ENCODE peak calls at places on chromosomes 13 and 19, in four cellular contexts. F is epithelial cell of esophagus, G is lower lobe of right lung, S is AG09319. D is an unnamed sample.
A peak's percentile ranks its signal among the peaks of the same experiment; 100 is the strongest.

GRCh38 chr13:84864341-84864740 is 934.9 kb downstream of the SLITRK6 start:
- DNase-seq in S (no peak), F (no peak), G (no peak), D (no peak)

GRCh38 chr13:40401911-40402776 is 264.3 kb downstream of the FOXO1 start:
- DNase-seq in F (peak; percentile 90), G (peak; percentile 95), S (peak; percentile 89), D (peak; percentile 93)

GRCh38 chr19:9570255-9570654 is 14.0 kb downstream of the ZNF121 start:
- DNase-seq in G (no peak), F (no peak), S (no peak), D (no peak)

GRCh38 chr13:103140001-103140671 is 73.9 kb upstream of the SLC10A2 start:
- DNase-seq in G (no peak), F (peak; percentile 64), S (no peak), D (no peak)

GRCh38 chr13:51315658-51316057 is 23.8 kb upstream of the SERPINE3 start:
- DNase-seq in F (no peak), G (no peak), S (no peak), D (no peak)

GRCh38 chr19:12806242-12807131 is at the start of gene RNASEH2A:
- DNase-seq in F (peak; percentile 94), S (peak; percentile 69), G (peak; percentile 94), D (no peak)

GRCh38 chr19:35531291-35531690 is 2.0 kb upstream of the GAPDHS start:
- DNase-seq in F (peak; percentile 64), G (no peak), S (no peak), D (no peak)

GRCh38 chr19:48400018-48400742 is 6.7 kb downstream of the GRIN2D start:
- DNase-seq in F (peak; percentile 74), S (no peak), G (peak; percentile 62), D (no peak)

GRCh38 chr13:42396501-42396900 is 124.5 kb downstream of the AKAP11 start:
- DNase-seq in S (no peak), G (no peak), F (no peak), D (no peak)

GRCh38 chr19:40613669-40614594 is 12.8 kb downstream of the LTBP4 start:
- DNase-seq in F (peak; percentile 92), G (peak; percentile 92), S (no peak), D (no peak)

GRCh38 chr19:4379383-4380253 is 20.7 kb downstream of the SH3GL1 start:
- DNase-seq in G (peak; percentile 81), F (peak; percentile 100), S (no peak), D (peak; percentile 43)

GRCh38 chr19:30662211-30662861 is 290.2 kb downstream of the ZNF536 start:
- DNase-seq in F (no peak), G (no peak), S (no peak), D (no peak)

GRCh38 chr19:5786593-5787551 is 2.3 kb upstream of the PRR22 start:
- DNase-seq in G (no peak), S (no peak), F (no peak), D (no peak)

GRCh38 chr13:30196025-30196424 is 111.3 kb downstream of the KATNAL1 start:
- DNase-seq in G (no peak), F (no peak), S (no peak), D (no peak)

GRCh38 chr13:61695147-61695546 is 279.5 kb upstream of the PCDH20 start:
- DNase-seq in S (no peak), G (no peak), F (peak; percentile 85), D (no peak)

GRCh38 chr13:99687728-99688397 is 186.6 kb downstream of the TM9SF2 start:
- DNase-seq in F (no peak), S (no peak), G (no peak), D (no peak)

GRCh38 chr19:41295506-41295905 is 14.5 kb upstream of the CCDC97 start:
- DNase-seq in G (no peak), F (no peak), S (no peak), D (no peak)

GRCh38 chr13:77465595-77466195 is 69.8 kb upstream of the SCEL start:
- DNase-seq in G (no peak), F (peak; percentile 64), S (no peak), D (no peak)

GRCh38 chr19:2186071-2186846 is 22.5 kb downstream of the DOT1L start:
- DNase-seq in S (peak; percentile 97), G (peak; percentile 83), F (no peak), D (no peak)

GRCh38 chr13:30872685-30873443 is 33.2 kb upstream of the MEDAG start:
- DNase-seq in S (peak; percentile 45), G (no peak), F (peak; percentile 50), D (peak; percentile 51)

GRCh38 chr13:21590231-21590630 is 13.7 kb downstream of the MICU2 start:
- DNase-seq in F (no peak), S (no peak), G (no peak), D (no peak)

GRCh38 chr19:39138221-39139211 is 12.9 kb downstream of the PAK4 start:
- DNase-seq in G (no peak), F (no peak), S (no peak), D (no peak)

GRCh38 chr13:94343243-94343585 is 136.3 kb downstream of the DCT start:
- DNase-seq in S (no peak), G (no peak), F (no peak), D (no peak)

GRCh38 chr13:110964229-110965037 is 49.6 kb upstream of the ANKRD10 start:
- DNase-seq in S (no peak), G (no peak), F (no peak), D (no peak)

GRCh38 chr19:7905298-7905697 is 1.6 kb downstream of the MAP2K7 start:
- DNase-seq in S (no peak), F (no peak), G (no peak), D (no peak)

GRCh38 chr19:51375504-51376221 is 3.2 kb upstream of the NKG7 start:
- DNase-seq in F (no peak), G (no peak), S (no peak), D (no peak)

GRCh38 chr13:40316301-40316700 is 350.1 kb downstream of the FOXO1 start:
- DNase-seq in F (no peak), S (no peak), G (no peak), D (no peak)

GRCh38 chr19:8904597-8904996 is 72.4 kb downstream of the MBD3L1 start:
- DNase-seq in G (no peak), F (no peak), S (no peak), D (no peak)

GRCh38 chr19:4083677-4084546 is 17.2 kb upstream of the ZBTB7A start:
- DNase-seq in S (no peak), F (no peak), G (peak; percentile 77), D (no peak)

GRCh38 chr19:1619094-1619439 is 13.8 kb upstream of the UQCR11 start:
- DNase-seq in G (no peak), S (no peak), F (no peak), D (no peak)

GRCh38 chr19:44202470-44202869 is 9.9 kb upstream of the ZNF227 start:
- DNase-seq in F (peak; percentile 39), S (no peak), G (no peak), D (no peak)

DNA sequence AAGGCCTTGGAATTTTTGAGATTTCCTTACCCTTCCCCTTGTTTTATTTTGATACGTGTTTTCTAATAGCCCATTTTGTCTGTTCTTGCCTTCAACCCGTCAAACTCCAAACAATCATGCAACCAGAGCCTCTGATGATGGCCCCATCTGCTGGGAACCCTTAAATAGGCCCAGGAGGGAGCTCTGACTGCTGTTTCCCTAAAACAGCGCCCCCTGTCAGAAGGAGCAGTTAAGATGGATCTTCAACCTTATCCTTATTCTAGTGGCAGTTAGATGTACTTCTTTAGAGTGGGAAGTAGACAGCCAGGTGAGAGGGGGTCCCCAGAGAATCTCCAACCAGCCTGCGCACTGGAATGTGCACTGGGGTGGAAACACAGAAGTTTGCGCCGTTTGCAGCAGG is 1031.0 kb upstream of the PCDH9 start:
- DNase-seq in G (no peak), S (no peak), F (peak; percentile 5), D (no peak)
- TF ChIP-seq CTCF in G (no peak), S (no peak), F (no peak), D (no peak)

DNA sequence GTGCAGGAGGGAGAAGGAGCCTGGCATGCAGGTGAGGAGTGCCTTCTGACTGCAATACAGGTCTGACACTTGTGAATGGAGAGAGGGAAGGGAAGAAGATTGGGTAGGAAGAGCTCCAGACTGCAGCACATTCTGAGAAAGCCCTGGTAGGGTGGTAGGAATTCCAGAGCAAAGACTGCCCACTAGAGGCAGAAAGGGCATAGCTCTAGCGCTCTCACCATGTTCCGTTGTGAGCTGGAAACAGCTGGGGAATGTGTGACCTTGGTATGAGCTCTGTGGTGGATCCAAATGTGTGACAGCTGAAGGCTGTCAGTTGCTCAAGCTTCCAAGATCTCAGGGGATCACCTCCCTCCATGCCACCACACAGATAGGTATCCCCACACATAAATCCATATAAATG is 2.9 kb upstream of the MTUS2 start:
- DNase-seq in S (no peak), G (no peak), F (no peak), D (no peak)
- TF ChIP-seq CTCF in S (no peak), G (no peak), F (no peak), D (no peak)

DNA sequence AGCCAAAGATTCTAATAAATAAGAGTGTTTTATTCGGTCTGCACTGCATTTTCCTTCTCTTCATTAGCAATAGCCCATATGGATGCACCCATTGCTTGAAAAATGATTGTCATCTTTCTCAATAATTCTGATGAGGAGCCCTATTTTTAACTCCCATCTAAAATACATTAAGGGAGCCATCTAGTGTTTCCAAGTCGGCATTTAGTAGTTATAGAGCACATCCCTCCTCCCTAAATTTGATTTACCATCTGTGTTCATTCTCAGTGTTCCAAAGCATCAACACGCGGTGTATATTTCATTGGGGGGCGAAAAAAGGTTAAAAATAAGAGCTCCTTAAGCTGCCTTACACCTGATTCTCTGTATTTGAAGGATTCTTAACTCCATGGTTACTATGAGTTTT is 119.2 kb upstream of the IPO5 start:
- DNase-seq in G (no peak), S (no peak), F (no peak), D (no peak)
- TF ChIP-seq CTCF in G (no peak), S (no peak), F (no peak), D (no peak)

GRCh38 chr19:21256722-21257121 is 72.5 kb downstream of the ZNF708 start:
- DNase-seq in S (no peak), F (peak; percentile 69), G (no peak), D (no peak)
- TF ChIP-seq CTCF in S (no peak), F (peak; percentile 58), G (peak; percentile 19), D (no peak)

DNA sequence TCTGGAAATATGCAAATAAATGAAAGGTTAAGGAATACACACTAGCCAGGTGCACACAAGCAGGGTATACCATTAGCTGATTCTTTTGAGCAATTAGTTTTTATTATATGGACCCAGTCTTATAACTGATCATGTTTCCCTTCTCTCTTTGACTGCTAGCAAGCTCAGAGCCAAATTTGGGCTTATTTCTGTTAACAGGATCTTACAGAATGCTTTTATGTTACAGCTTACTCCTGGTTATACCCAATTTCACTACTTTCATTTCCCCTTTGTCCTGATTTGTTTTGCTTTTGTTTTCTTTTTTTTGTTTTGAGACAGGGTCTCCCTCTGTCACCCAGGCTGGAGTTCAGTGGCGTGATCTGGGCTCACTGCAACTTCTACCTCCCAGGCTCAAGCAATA is 12.9 kb upstream of the TPT1 start:
- DNase-seq in F (no peak), S (no peak), G (no peak), D (no peak)
- TF ChIP-seq CTCF in F (no peak), S (no peak), G (no peak), D (no peak)

D was measured in omental fat pad.